ENCODE peak calls at places on chromosomes 11 and 22, in ten cellular contexts. W, D, K, Y, Q, O, S, A, U and T are unnamed samples.

GRCh38 chr11:128776088-128776433 is 82.2 kb downstream of the FLI1 start:
- DNase-seq in W (no peak), D (no peak), K (peak; percentile 30), Y (no peak), Q (no peak), O (no peak), S (peak; percentile 53), A (peak; percentile 77), U (no peak), T (no peak)

GRCh38 chr11:65224939-65225283 is 36.9 kb upstream of the POLA2 start:
- DNase-seq in W (no peak), D (peak; percentile 52), K (no peak), Y (no peak), Q (no peak), O (no peak), S (no peak), A (no peak), U (peak; percentile 86), T (peak; percentile 48)

GRCh38 chr11:96464695-96465307 is 75.0 kb downstream of the JRKL start:
- DNase-seq in W (peak; percentile 88), D (no peak), K (peak; percentile 55), Y (peak; percentile 10), Q (no peak), O (peak; percentile 84), S (no peak), A (peak; percentile 67), U (no peak), T (peak; percentile 54)

GRCh38 chr11:61020706-61021235 is 49.3 kb downstream of the CD6 start:
- DNase-seq in W (no peak), D (no peak), K (no peak), Y (no peak), Q (no peak), O (no peak), S (peak; percentile 42), A (no peak), U (no peak), T (no peak)

GRCh38 chr11:130001491-130002351 is 914 bp downstream of the PRDM10 start:
- DNase-seq in W (peak; percentile 55), D (peak; percentile 94), K (peak; percentile 52), Y (peak; percentile 30), Q (no peak), O (peak; percentile 13), S (peak; percentile 56), A (peak; percentile 60), U (peak; percentile 64), T (no peak)

GRCh38 chr11:65047581-65048422 is 6.8 kb downstream of the SAC3D1 start:
- DNase-seq in W (no peak), D (peak; percentile 87), K (peak; percentile 11), Y (no peak), Q (no peak), O (no peak), S (peak; percentile 51), A (peak; percentile 30), U (no peak), T (no peak)

GRCh38 chr22:16866167-16866566 is 41.0 kb upstream of the XKR3 start:
- DNase-seq in W (no peak), D (no peak), K (no peak), Y (no peak), Q (peak; percentile 86), O (no peak), S (no peak), A (no peak), U (no peak), T (peak; percentile 20)

GRCh38 chr11:68503281-68503687 is 42.7 kb downstream of the PPP6R3 start:
- DNase-seq in W (no peak), D (no peak), K (no peak), Y (no peak), Q (no peak), O (no peak), S (no peak), A (no peak), U (no peak), T (no peak)

GRCh38 chr11:78109011-78109685 is 29.5 kb upstream of the NDUFC2 start:
- DNase-seq in W (peak; percentile 97), D (no peak), K (no peak), Y (no peak), Q (no peak), O (no peak), S (no peak), A (no peak), U (no peak), T (no peak)

GRCh38 chr11:13183094-13183825 is 94.3 kb upstream of the BMAL1 start:
- DNase-seq in W (peak; percentile 35), D (no peak), K (peak; percentile 0), Y (peak; percentile 25), Q (no peak), O (no peak), S (peak; percentile 11), A (peak; percentile 26), U (no peak), T (no peak)

GRCh38 chr11:8722156-8722555 is 39.6 kb downstream of the RPL27A start:
- DNase-seq in W (peak; percentile 9), D (no peak), K (no peak), Y (no peak), Q (no peak), O (no peak), S (no peak), A (no peak), U (peak; percentile 87), T (no peak)

GRCh38 chr22:21842946-21843345 is 24.5 kb downstream of the MAPK1 start:
- DNase-seq in W (no peak), D (no peak), K (no peak), Y (no peak), Q (no peak), O (no peak), S (no peak), A (no peak), U (no peak), T (no peak)

GRCh38 chr22:33332538-33332937 is 274.4 kb upstream of the SYN3 start:
- DNase-seq in W (no peak), D (no peak), K (no peak), Y (no peak), Q (no peak), O (no peak), S (no peak), A (no peak), U (no peak), T (no peak)

GRCh38 chr11:117544431-117544830 is 216.8 kb downstream of the CEP164 start:
- DNase-seq in W (no peak), D (peak; percentile 41), K (no peak), Y (no peak), Q (no peak), O (no peak), S (no peak), A (no peak), U (no peak), T (no peak)

GRCh38 chr11:70018816-70019215 is 59.3 kb upstream of the ANO1 start:
- DNase-seq in W (no peak), D (no peak), K (no peak), Y (no peak), Q (no peak), O (no peak), S (no peak), A (no peak), U (no peak), T (no peak)

GRCh38 chr11:4072668-4073285 is 21.8 kb upstream of the RRM1 start:
- DNase-seq in W (peak; percentile 82), D (no peak), K (peak; percentile 78), Y (peak; percentile 76), Q (no peak), O (peak; percentile 72), S (peak; percentile 62), A (peak; percentile 75), U (peak; percentile 63), T (peak; percentile 56)

GRCh38 chr11:70547821-70548670 is 149.7 kb downstream of the CTTN start:
- DNase-seq in W (no peak), D (no peak), K (no peak), Y (no peak), Q (no peak), O (no peak), S (no peak), A (no peak), U (no peak), T (no peak)

GRCh38 chr22:39405346-39406085 is 5.9 kb downstream of the TAB1 start:
- DNase-seq in W (no peak), D (peak; percentile 47), K (no peak), Y (peak; percentile 85), Q (no peak), O (no peak), S (peak; percentile 74), A (no peak), U (no peak), T (peak; percentile 47)

GRCh38 chr11:44247508-44247907 is 62.4 kb downstream of the ALX4 start:
- DNase-seq in W (no peak), D (no peak), K (no peak), Y (no peak), Q (no peak), O (no peak), S (no peak), A (no peak), U (no peak), T (no peak)

GRCh38 chr11:113242767-113243397 is 71.5 kb upstream of the TTC12 start:
- DNase-seq in W (no peak), D (no peak), K (peak; percentile 1), Y (peak; percentile 48), Q (no peak), O (no peak), S (peak; percentile 44), A (peak; percentile 81), U (no peak), T (peak; percentile 33)

GRCh38 chr22:25816522-25817059 is 74.6 kb downstream of the MYO18B start:
- DNase-seq in W (no peak), D (no peak), K (no peak), Y (no peak), Q (no peak), O (no peak), S (no peak), A (no peak), U (no peak), T (no peak)

GRCh38 chr11:67158241-67158640 is 39.2 kb downstream of the KDM2A start:
- DNase-seq in W (no peak), D (no peak), K (no peak), Y (no peak), Q (no peak), O (no peak), S (no peak), A (no peak), U (no peak), T (peak; percentile 9)

GRCh38 chr11:114036156-114036811 is 23.2 kb upstream of the ZBTB16 start:
- DNase-seq in W (peak; percentile 14), D (peak; percentile 95), K (peak; percentile 50), Y (peak; percentile 78), Q (peak; percentile 95), O (no peak), S (peak; percentile 73), A (peak; percentile 47), U (peak; percentile 93), T (peak; percentile 33)

GRCh38 chr11:103491777-103492176 is 382.6 kb downstream of the DYNC2H1 start:
- DNase-seq in W (no peak), D (no peak), K (no peak), Y (no peak), Q (no peak), O (no peak), S (no peak), A (no peak), U (peak; percentile 26), T (no peak)

GRCh38 chr11:115745041-115745440 is 240.8 kb upstream of the CADM1 start:
- DNase-seq in W (no peak), D (no peak), K (no peak), Y (no peak), Q (no peak), O (no peak), S (no peak), A (no peak), U (no peak), T (no peak)

GRCh38 chr22:42249831-42250230 is 20.6 kb downstream of the TCF20 start:
- DNase-seq in W (no peak), D (no peak), K (no peak), Y (no peak), Q (no peak), O (no peak), S (no peak), A (no peak), U (no peak), T (no peak)

GRCh38 chr11:62130498-62131464 is 7.0 kb downstream of the INCENP start:
- DNase-seq in W (no peak), D (no peak), K (no peak), Y (no peak), Q (no peak), O (no peak), S (no peak), A (no peak), U (no peak), T (no peak)

GRCh38 chr11:122186439-122187080 is 70.5 kb upstream of the BLID start:
- DNase-seq in W (no peak), D (no peak), K (no peak), Y (no peak), Q (no peak), O (no peak), S (no peak), A (no peak), U (no peak), T (peak; percentile 99)